ENCODE peak calls at places on chromosomes 16 and 17, in nine cellular contexts. D is bronchial epithelial cell; R is stimulated activated effector memory CD8-positive, alpha-beta T cell treated with anti-CD3 and anti-CD28 coated beads, Interleukin-12 subunit alpha, Interleukin-12 subunit beta, amount 100 ng/mL, for 72 hours; J is substantia nigra; F is activated naive CD4-positive, alpha-beta T cell treated with anti-CD3 and anti-CD28 coated beads, Interleukin-2, amount 10 ng/mL, durations not matched to agents 7 days and 5 days; N is neural crest cell; O is fibroblast of lung; V is NCI-H2081; A is astrocyte of the spinal cord. C is an unnamed sample.

GRCh38 chr17:38877130-38877851 is 7.4 kb downstream of the LASP1 start:
- DNase-seq in J (peak), N (no peak), O (no peak), F (peak), R (no peak), V (no peak), D (no peak), A (no peak), C (peak)

GRCh38 chr16:89063768-89064320 is 29.8 kb upstream of the ACSF3 start:
- DNase-seq in O (no peak), R (no peak), N (no peak), D (no peak), F (no peak), A (no peak), J (no peak), V (no peak), C (no peak)

GRCh38 chr17:1878419-1879121 is 48.8 kb downstream of the RPA1 start:
- DNase-seq in O (no peak), J (no peak), D (peak), R (no peak), F (no peak), A (no peak), N (no peak), V (no peak), C (no peak)

GRCh38 chr16:79767597-79768280 is 167.2 kb upstream of the MAF start:
- DNase-seq in R (no peak), F (no peak), O (peak), A (peak), V (no peak), J (peak), D (peak), N (no peak), C (no peak)

GRCh38 chr17:8966926-8967325 is 1.4 kb upstream of the PIK3R5 start:
- DNase-seq in J (no peak), R (peak), F (no peak), V (no peak), D (no peak), O (no peak), A (no peak), N (no peak), C (no peak)

GRCh38 chr17:15942207-15942833 is 2.6 kb upstream of the ADORA2B start:
- DNase-seq in A (no peak), D (peak), R (no peak), F (no peak), N (no peak), O (no peak), J (no peak), V (no peak), C (peak)

GRCh38 chr16:12907670-12908233 is 6.4 kb downstream of the SHISA9 start:
- DNase-seq in J (no peak), F (peak), N (no peak), R (no peak), A (no peak), D (no peak), O (no peak), V (no peak), C (no peak)

GRCh38 chr17:42659079-42659931 is at the start of gene TUBG2:
- DNase-seq in D (peak), A (peak), F (peak), J (peak), N (peak), V (peak), O (peak), R (peak), C (peak)

GRCh38 chr16:73337371-73337770 is 289.4 kb upstream of the ZFHX3 start:
- DNase-seq in O (no peak), A (no peak), F (no peak), R (no peak), V (no peak), D (no peak), N (no peak), J (no peak), C (no peak)

GRCh38 chr17:71055128-71055527 is 885.8 kb downstream of the KCNJ2 start:
- DNase-seq in O (peak), R (no peak), A (peak), D (peak), J (no peak), V (no peak), N (no peak), F (no peak), C (no peak)

GRCh38 chr16:71542377-71542776 is 16.2 kb downstream of the CHST4 start:
- DNase-seq in D (peak), V (no peak), O (peak), J (no peak), R (peak), N (peak), A (no peak), F (peak), C (peak)